ENCODE peak calls at places on chromosomes 12 and 14, in nine cellular contexts. Z is A549, W is K562, F is SK-N-SH, S is GM23338, I is HCT116, U is HepG2, C is Panc1, Y is GM12878. X is an unnamed sample.

GRCh38 chr12:6547987-6548386 is 7.9 kb downstream of the IFFO1 start:
- DNase-seq in Z (peak; percentile 59), W (peak; percentile 27), F (no peak), S (no peak), I (no peak), U (no peak), C (no peak), Y (no peak), X (no peak)

GRCh38 chr14:78310263-78310662 is 140.1 kb downstream of the NRXN3 start:
- DNase-seq in Z (no peak), W (no peak), F (no peak), S (no peak), I (no peak), U (no peak), C (no peak), Y (no peak), X (no peak)

GRCh38 chr14:34331728-34332623 is 130.1 kb downstream of the SPTSSA start:
- DNase-seq in Z (peak; percentile 82), W (peak; percentile 43), F (peak; percentile 68), S (peak; percentile 85), I (peak; percentile 57), U (peak; percentile 95), C (peak; percentile 22), Y (peak; percentile 80), X (no peak)

GRCh38 chr14:77849711-77850110 is 49.8 kb downstream of the ADCK1 start:
- DNase-seq in Z (no peak), W (no peak), F (no peak), S (no peak), I (peak; percentile 29), U (no peak), C (no peak), Y (no peak), X (no peak)

GRCh38 chr12:53279283-53279869 is 11.3 kb downstream of the ESPL1 start:
- DNase-seq in Z (no peak), W (no peak), F (no peak), S (no peak), I (no peak), U (peak; percentile 16), C (no peak), Y (no peak), X (no peak)

GRCh38 chr12:24499151-24500146 is 449.5 kb downstream of the BCAT1 start:
- DNase-seq in Z (no peak), W (no peak), F (no peak), S (no peak), I (no peak), U (no peak), C (no peak), Y (no peak), X (no peak)

GRCh38 chr12:46585854-46586621 is 213.5 kb upstream of the SLC38A2 start:
- DNase-seq in Z (peak; percentile 50), W (no peak), F (no peak), S (peak; percentile 68), I (peak; percentile 16), U (peak; percentile 93), C (no peak), Y (no peak), X (no peak)

GRCh38 chr14:32611752-32612151 is 282.7 kb downstream of the AKAP6 start:
- DNase-seq in Z (no peak), W (no peak), F (no peak), S (no peak), I (no peak), U (no peak), C (no peak), Y (no peak), X (no peak)

GRCh38 chr14:75457024-75457390 is 29.2 kb downstream of the JDP2 start:
- DNase-seq in Z (no peak), W (no peak), F (no peak), S (no peak), I (no peak), U (no peak), C (no peak), Y (no peak), X (no peak)

GRCh38 chr14:75459791-75460190 is 32.0 kb downstream of the JDP2 start:
- DNase-seq in Z (no peak), W (no peak), F (no peak), S (no peak), I (no peak), U (no peak), C (no peak), Y (no peak), X (no peak)

GRCh38 chr14:75459099-75459741 is 31.4 kb downstream of the JDP2 start:
- DNase-seq in Z (peak; percentile 19), W (no peak), F (no peak), S (peak; percentile 40), I (no peak), U (no peak), C (no peak), Y (no peak), X (peak; percentile 41)

GRCh38 chr14:75457648-75458165 is 29.9 kb downstream of the JDP2 start:
- DNase-seq in Z (no peak), W (no peak), F (no peak), S (peak; percentile 44), I (no peak), U (no peak), C (no peak), Y (no peak), X (no peak)

DNA sequence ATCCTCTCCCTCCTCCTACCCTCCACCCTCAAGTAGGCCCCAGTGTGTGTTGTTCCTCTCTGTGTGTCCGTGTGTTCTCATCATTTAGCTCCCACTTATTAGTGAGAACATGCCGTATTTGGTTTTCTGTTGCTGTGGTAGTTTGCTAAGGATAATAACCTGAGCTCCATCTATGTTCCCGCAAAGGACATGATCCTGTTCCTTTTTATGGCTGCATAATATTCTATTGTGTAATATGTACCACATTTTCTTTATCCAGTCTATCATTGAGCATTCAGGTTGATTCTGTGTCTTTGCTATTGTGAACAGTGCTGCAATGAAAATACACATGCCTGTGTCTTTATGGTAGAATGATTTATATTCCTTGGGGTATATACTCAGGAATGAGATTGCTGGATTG is 30.5 kb downstream of the JDP2 start:
- DNase-seq in Z (no peak), W (no peak), F (no peak), S (no peak), I (no peak), U (no peak), C (no peak), Y (no peak), X (no peak)
- TF ChIP-seq CTCF in Z (no peak), W (no peak), F (no peak), S (no peak), I (no peak), U (no peak), C (no peak), Y (no peak), X (no peak)

DNA sequence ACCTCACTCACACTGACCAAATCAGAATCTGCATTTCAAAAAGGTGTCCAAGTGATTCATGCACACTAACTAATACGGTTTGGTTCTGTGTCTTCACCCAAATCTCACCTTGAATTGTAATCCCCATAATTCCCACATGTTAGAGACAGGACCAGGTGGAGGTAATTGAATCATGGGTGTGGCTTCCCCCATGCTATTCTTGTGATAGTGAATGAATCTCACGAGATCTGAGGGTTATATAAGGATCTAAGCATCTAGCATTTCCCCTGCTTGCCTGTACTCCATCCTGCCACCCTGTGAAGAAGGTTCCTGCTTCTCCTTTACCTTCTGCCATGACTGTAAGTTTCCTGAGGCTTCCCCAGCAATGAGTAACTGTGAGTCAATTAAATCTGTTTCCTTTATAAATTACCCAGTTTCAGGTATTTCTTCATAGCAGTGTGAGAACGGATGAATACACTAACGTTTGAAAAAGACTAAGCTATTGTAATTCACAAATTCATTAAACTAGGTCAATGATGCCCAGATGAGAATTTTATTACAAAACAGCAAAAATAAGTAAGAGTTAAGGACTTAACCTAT is 759.1 kb downstream of the GALC start:
- DNase-seq in Z (no peak), W (no peak), F (no peak), S (no peak), I (no peak), U (no peak), C (no peak), Y (no peak), X (no peak)
- TF ChIP-seq REST in Z (no peak), W (no peak), F (no peak), S (no peak), I (no peak), U (no peak), C (no peak), Y (no peak), X (no peak)

GRCh38 chr14:52850520-52850919 is 59.1 kb upstream of the GNPNAT1 start:
- DNase-seq in Z (no peak), W (no peak), F (no peak), S (no peak), I (no peak), U (peak; percentile 53), C (no peak), Y (no peak), X (no peak)

GRCh38 chr14:52853522-52853854 is 62.1 kb upstream of the GNPNAT1 start:
- DNase-seq in Z (no peak), W (no peak), F (peak; percentile 25), S (no peak), I (no peak), U (no peak), C (no peak), Y (no peak), X (no peak)

GRCh38 chr14:52848626-52849025 is 57.2 kb upstream of the GNPNAT1 start:
- DNase-seq in Z (no peak), W (no peak), F (no peak), S (no peak), I (no peak), U (no peak), C (no peak), Y (no peak), X (no peak)

GRCh38 chr14:52856139-52856538 is 64.7 kb upstream of the GNPNAT1 start:
- DNase-seq in Z (no peak), W (no peak), F (no peak), S (no peak), I (no peak), U (no peak), C (no peak), Y (no peak), X (no peak)

GRCh38 chr14:52852810-52853521 is 61.6 kb upstream of the GNPNAT1 start:
- DNase-seq in Z (no peak), W (no peak), F (peak; percentile 62), S (no peak), I (no peak), U (peak; percentile 64), C (no peak), Y (no peak), X (no peak)
- TF ChIP-seq CTCF in Z (no peak), W (no peak), F (no peak), S (no peak), I (no peak), U (no peak), C (no peak), Y (no peak), X (no peak)

GRCh38 chr14:102758087-102758486 is 19.2 kb upstream of the TRAF3 start:
- DNase-seq in Z (no peak), W (no peak), F (no peak), S (no peak), I (no peak), U (no peak), C (no peak), Y (no peak), X (no peak)

GRCh38 chr14:102761206-102761605 is 16.0 kb upstream of the TRAF3 start:
- DNase-seq in Z (no peak), W (no peak), F (no peak), S (no peak), I (no peak), U (no peak), C (no peak), Y (no peak), X (no peak)

GRCh38 chr14:102757646-102758045 is 19.6 kb upstream of the TRAF3 start:
- DNase-seq in Z (no peak), W (no peak), F (no peak), S (no peak), I (no peak), U (no peak), C (no peak), Y (no peak), X (no peak)

GRCh38 chr14:102760485-102761193 is 16.6 kb upstream of the TRAF3 start:
- DNase-seq in Z (no peak), W (no peak), F (no peak), S (peak; percentile 66), I (no peak), U (no peak), C (no peak), Y (no peak), X (no peak)

GRCh38 chr14:102759416-102759815 is 17.8 kb upstream of the TRAF3 start:
- DNase-seq in Z (no peak), W (no peak), F (no peak), S (peak; percentile 49), I (no peak), U (no peak), C (no peak), Y (no peak), X (no peak)
- TF ChIP-seq REST in Z (no peak), W (no peak), F (no peak), S (no peak), I (no peak), U (no peak), C (no peak), Y (no peak), X (no peak)

X was measured in HL-60.